ENCODE peak calls at places on chromosomes 7 and 10, in four cellular contexts. D, K, I and O are unnamed samples.
A peak's percentile ranks its signal among the peaks of the same experiment; 100 is the strongest.

GRCh38 chr10:9091515-9092093 is 1037.1 kb downstream of the GATA3 start:
- DNase-seq in D (no peak), K (no peak), I (no peak), O (no peak)

GRCh38 chr7:80154656-80155325 is 20.2 kb downstream of the GNAI1 start:
- DNase-seq in D (no peak), K (no peak), I (no peak), O (no peak)

GRCh38 chr7:155198901-155199845 is 98.5 kb upstream of the INSIG1 start:
- DNase-seq in D (no peak), K (no peak), I (no peak), O (peak; percentile 50)

GRCh38 chr10:76302936-76303656 is 871.7 kb downstream of the LRMDA start:
- DNase-seq in D (no peak), K (no peak), I (peak; percentile 28), O (no peak)

GRCh38 chr7:29875741-29876140 is 69.4 kb downstream of the WIPF3 start:
- DNase-seq in D (no peak), K (no peak), I (no peak), O (no peak)

GRCh38 chr7:12643001-12643400 is 44.4 kb upstream of the ARL4A start:
- DNase-seq in D (no peak), K (no peak), I (no peak), O (no peak)

GRCh38 chr7:48360574-48360973 is 189.3 kb downstream of the ABCA13 start:
- DNase-seq in D (no peak), K (no peak), I (no peak), O (no peak)

GRCh38 chr7:158183431-158183830 is 404.2 kb downstream of the PTPRN2 start:
- DNase-seq in D (no peak), K (no peak), I (no peak), O (no peak)

GRCh38 chr10:87059401-87059800 is 35.2 kb downstream of the GLUD1 start:
- DNase-seq in D (no peak), K (no peak), I (no peak), O (no peak)

GRCh38 chr10:69458426-69459100 is 7.3 kb downstream of the TSPAN15 start:
- DNase-seq in D (no peak), K (no peak), I (no peak), O (no peak)

GRCh38 chr7:104903781-104904180 is 110.2 kb upstream of the KMT2E start:
- DNase-seq in D (no peak), K (no peak), I (no peak), O (no peak)

GRCh38 chr10:98664329-98665042 is 217.8 kb upstream of the HPS1 start:
- DNase-seq in D (peak; percentile 50), K (no peak), I (peak; percentile 34), O (peak; percentile 12)

GRCh38 chr10:122077311-122077875 is 88.4 kb downstream of the TACC2 start:
- DNase-seq in D (no peak), K (no peak), I (no peak), O (no peak)

GRCh38 chr7:138919256-138919655 is 61.9 kb downstream of the KIAA1549 start:
- DNase-seq in D (no peak), K (no peak), I (no peak), O (no peak)

GRCh38 chr7:148368562-148368961 is 222.0 kb upstream of the C7orf33 start:
- DNase-seq in D (no peak), K (no peak), I (no peak), O (no peak)

GRCh38 chr7:17680026-17680425 is 260.3 kb downstream of the SNX13 start:
- DNase-seq in D (no peak), K (no peak), I (no peak), O (peak; percentile 15)

GRCh38 chr7:99563650-99564049 is 5.2 kb downstream of the ZNF655 start:
- DNase-seq in D (no peak), K (no peak), I (no peak), O (peak; percentile 52)

GRCh38 chr7:92613720-92614119 is 23.5 kb upstream of the FAM133B start:
- DNase-seq in D (no peak), K (no peak), I (no peak), O (no peak)

GRCh38 chr7:114033475-114033874 is 114.7 kb upstream of the PPP1R3A start:
- DNase-seq in D (no peak), K (no peak), I (no peak), O (no peak)

GRCh38 chr10:93851169-93851568 is 42.6 kb upstream of the SLC35G1 start:
- DNase-seq in D (no peak), K (no peak), I (no peak), O (no peak)

GRCh38 chr7:93574269-93574645 is 267 bp downstream of the CALCR start:
- DNase-seq in D (no peak), K (no peak), I (no peak), O (no peak)

GRCh38 chr10:114259825-114260224 is 20.8 kb downstream of the VWA2 start:
- DNase-seq in D (no peak), K (no peak), I (no peak), O (no peak)

GRCh38 chr7:107982463-107982862 is 20.5 kb downstream of the LAMB1 start:
- DNase-seq in D (no peak), K (no peak), I (no peak), O (no peak)

GRCh38 chr10:62095341-62096071 is 173.1 kb downstream of the RTKN2 start:
- DNase-seq in D (no peak), K (no peak), I (peak; percentile 94), O (peak; percentile 66)

GRCh38 chr7:66355762-66356161 is 150.6 kb downstream of the TPST1 start:
- DNase-seq in D (no peak), K (no peak), I (no peak), O (no peak)

GRCh38 chr10:112213836-112214235 is 30.3 kb upstream of the GPAM start:
- DNase-seq in D (no peak), K (no peak), I (no peak), O (no peak)

GRCh38 chr7:7257899-7258692 is 75.8 kb downstream of the C1GALT1 start:
- DNase-seq in D (no peak), K (no peak), I (no peak), O (no peak)

GRCh38 chr7:5692845-5693278 is 88.6 kb downstream of the RNF216 start:
- DNase-seq in D (no peak), K (no peak), I (no peak), O (peak; percentile 74)

GRCh38 chr10:96999337-96999736 is 167.2 kb downstream of the LCOR start:
- DNase-seq in D (no peak), K (no peak), I (no peak), O (no peak)

GRCh38 chr10:110498982-110499795 is 1.5 kb downstream of the DUSP5 start:
- DNase-seq in D (peak; percentile 50), K (peak; percentile 47), I (peak; percentile 21), O (peak; percentile 70)

GRCh38 chr10:6013413-6014192 is 36.3 kb upstream of the IL15RA start:
- DNase-seq in D (no peak), K (no peak), I (no peak), O (no peak)

GRCh38 chr10:92242910-92243671 is 47.8 kb downstream of the CPEB3 start:
- DNase-seq in D (peak; percentile 68), K (no peak), I (peak; percentile 58), O (peak; percentile 50)

GRCh38 chr7:40015790-40016296 is 65.8 kb downstream of the CDK13 start:
- DNase-seq in D (no peak), K (no peak), I (peak; percentile 14), O (peak; percentile 14)

GRCh38 chr10:12195603-12196506 is at the start of the genes CDC123 and NUDT5:
- DNase-seq in D (peak; percentile 91), K (peak; percentile 56), I (peak; percentile 81), O (peak; percentile 93)
- TF ChIP-seq RNF2 in D (peak; percentile 13), K (no peak), I (peak; percentile 74), O (no peak)

GRCh38 chr10:48253970-48254657 is 20.4 kb downstream of the FRMPD2 start:
- DNase-seq in D (no peak), K (no peak), I (no peak), O (no peak)

GRCh38 chr10:48252354-48252650 is 22.2 kb downstream of the FRMPD2 start:
- DNase-seq in D (no peak), K (no peak), I (no peak), O (no peak)

GRCh38 chr10:48249763-48250351 is 24.6 kb downstream of the FRMPD2 start:
- DNase-seq in D (peak; percentile 20), K (no peak), I (no peak), O (no peak)

GRCh38 chr10:48251152-48251524 is 23.4 kb downstream of the FRMPD2 start:
- DNase-seq in D (no peak), K (no peak), I (peak; percentile 4), O (no peak)

DNA sequence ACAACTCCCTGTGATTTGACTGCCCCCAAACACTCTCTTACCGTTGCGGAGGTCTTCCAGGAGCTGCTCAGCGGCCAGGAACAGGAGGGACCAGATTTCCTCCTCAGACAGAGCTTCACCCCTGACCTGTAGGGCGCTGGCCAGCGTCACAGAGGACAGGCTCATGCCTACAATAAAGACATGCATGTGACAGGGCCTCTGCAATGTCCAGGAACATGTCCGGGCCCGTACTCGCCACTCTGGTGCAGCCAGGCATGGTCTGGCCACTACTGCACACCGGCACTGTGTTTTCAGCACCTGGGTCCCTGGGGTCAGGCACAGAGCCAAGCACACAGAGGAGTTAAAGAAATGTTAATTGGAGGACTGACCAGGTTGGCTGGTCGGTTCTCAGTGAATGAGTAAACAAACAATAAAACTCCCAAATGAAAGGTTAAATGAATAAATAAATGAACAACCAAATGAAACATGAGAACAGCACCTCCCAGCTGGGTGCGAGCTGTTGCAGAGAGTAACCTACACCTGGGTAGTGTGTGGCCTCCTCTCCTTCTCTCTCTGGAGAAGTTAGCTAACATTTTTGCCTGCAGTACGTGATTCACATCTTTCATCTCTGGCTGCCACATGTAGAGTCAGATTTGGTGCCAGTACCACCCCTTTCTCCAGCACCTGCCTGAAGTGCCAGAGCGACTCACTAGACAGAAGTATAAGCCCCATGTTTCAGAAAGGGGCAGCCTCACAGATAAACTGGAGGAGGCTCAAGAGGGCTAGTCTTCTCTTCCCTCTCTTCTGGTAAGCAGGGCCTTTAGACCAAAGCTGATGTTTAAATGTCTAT is 22.8 kb downstream of the FRMPD2 start:
- DNase-seq in D (no peak), K (no peak), I (no peak), O (no peak)
- TF ChIP-seq RNF2 in D (no peak), K (no peak), I (no peak), O (no peak)

GRCh38 chr7:131826960-131827359 is 270.5 kb upstream of the PODXL start:
- DNase-seq in D (no peak), K (no peak), I (no peak), O (no peak)
- TF ChIP-seq RNF2 in D (no peak), K (no peak), I (no peak), O (no peak)

DNA sequence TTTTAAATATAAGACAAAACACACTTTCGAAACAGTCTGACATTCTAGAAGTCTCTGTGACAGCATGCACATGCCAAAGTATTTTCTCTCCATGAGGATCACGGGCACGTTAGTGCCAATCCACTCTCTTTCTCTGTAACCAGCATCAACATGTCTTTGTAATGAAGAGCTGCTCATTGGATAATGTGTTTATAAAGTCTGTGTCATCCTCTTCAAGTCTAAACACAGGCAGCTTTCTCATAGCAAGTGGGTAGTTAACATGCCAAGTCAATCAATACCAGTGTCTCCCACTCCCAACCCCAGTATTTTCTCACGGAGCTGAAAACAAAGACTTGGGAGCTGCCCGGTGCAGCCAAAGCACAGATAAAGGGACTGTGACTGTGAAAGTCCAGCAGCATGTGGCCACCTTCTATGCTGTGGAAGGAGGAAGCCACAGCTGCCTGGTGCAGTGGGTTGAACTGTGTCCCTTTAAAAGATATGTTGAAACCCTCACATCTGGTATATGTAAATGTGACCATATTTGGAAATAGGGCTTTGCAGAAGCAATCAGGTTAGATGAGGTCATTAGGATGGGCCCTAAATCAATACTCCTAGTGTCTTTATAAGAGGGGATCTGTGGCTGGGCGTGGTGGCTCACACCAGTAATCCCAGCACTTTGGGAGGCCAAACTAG is 137.0 kb downstream of the GLI3 start:
- DNase-seq in D (no peak), K (no peak), I (no peak), O (no peak)
- TF ChIP-seq RNF2 in D (no peak), K (no peak), I (no peak), O (no peak)